ENCODE peak calls at places on chromosomes 12 and 14, in nine cellular contexts. N, D, Z, E, A, M, P, B and T are unnamed samples.

GRCh38 chr12:44295958-44296623 is 460.2 kb downstream of the TMEM117 start:
- DNase-seq in N (no peak), D (no peak), Z (no peak), E (no peak), A (no peak), M (no peak), P (no peak), B (no peak), T (no peak)

GRCh38 chr12:53867216-53868012 is 71.2 kb upstream of the HOXC13 start:
- DNase-seq in N (no peak), D (no peak), Z (no peak), E (no peak), A (no peak), M (no peak), P (no peak), B (no peak), T (peak; percentile 12)

GRCh38 chr12:50241178-50241577 is 42.1 kb downstream of the LIMA1 start:
- DNase-seq in N (no peak), D (no peak), Z (no peak), E (no peak), A (no peak), M (peak; percentile 32), P (no peak), B (no peak), T (peak; percentile 60)

GRCh38 chr14:88364710-88365413 is 20.6 kb upstream of the SPATA7 start:
- DNase-seq in N (no peak), D (no peak), Z (no peak), E (no peak), A (no peak), M (no peak), P (no peak), B (no peak), T (no peak)

GRCh38 chr12:13101854-13102375 is 1.6 kb downstream of the GSG1 start:
- DNase-seq in N (no peak), D (no peak), Z (no peak), E (no peak), A (no peak), M (peak; percentile 53), P (no peak), B (no peak), T (peak; percentile 22)

GRCh38 chr12:118356809-118357326 is 15.8 kb downstream of the TAOK3 start:
- DNase-seq in N (no peak), D (no peak), Z (peak; percentile 32), E (no peak), A (no peak), M (peak; percentile 80), P (no peak), B (peak; percentile 86), T (peak; percentile 94)

GRCh38 chr14:93951798-93952540 is 24.4 kb downstream of the ASB2 start:
- DNase-seq in N (no peak), D (peak; percentile 3), Z (no peak), E (no peak), A (no peak), M (peak; percentile 32), P (no peak), B (no peak), T (no peak)

GRCh38 chr12:51971679-51972423 is 20.4 kb downstream of the ACVR1B start:
- DNase-seq in N (no peak), D (no peak), Z (no peak), E (no peak), A (no peak), M (no peak), P (no peak), B (peak; percentile 53), T (peak; percentile 52)

GRCh38 chr12:58732894-58733293 is 187.4 kb downstream of the LRIG3 start:
- DNase-seq in N (no peak), D (no peak), Z (no peak), E (no peak), A (no peak), M (no peak), P (no peak), B (peak; percentile 54), T (peak; percentile 53)

GRCh38 chr14:83529531-83529930 is 1995.9 kb upstream of the SEL1L start:
- DNase-seq in N (no peak), D (no peak), Z (no peak), E (no peak), A (no peak), M (no peak), P (no peak), B (no peak), T (no peak)

GRCh38 chr12:77013091-77013490 is 52.3 kb downstream of the E2F7 start:
- DNase-seq in N (no peak), D (no peak), Z (no peak), E (no peak), A (no peak), M (no peak), P (no peak), B (no peak), T (no peak)

GRCh38 chr12:95601091-95601490 is 49.8 kb upstream of the USP44 start:
- DNase-seq in N (no peak), D (no peak), Z (no peak), E (no peak), A (no peak), M (no peak), P (no peak), B (no peak), T (no peak)

GRCh38 chr12:112239020-112239419 is 113.7 kb downstream of the TRAFD1 start:
- DNase-seq in N (no peak), D (no peak), Z (no peak), E (no peak), A (no peak), M (no peak), P (no peak), B (no peak), T (peak; percentile 8)

GRCh38 chr14:97179573-97179972 is 382.4 kb downstream of the VRK1 start:
- DNase-seq in N (no peak), D (no peak), Z (no peak), E (no peak), A (no peak), M (no peak), P (no peak), B (no peak), T (no peak)

GRCh38 chr14:97180304-97181200 is 383.4 kb downstream of the VRK1 start:
- DNase-seq in N (no peak), D (no peak), Z (no peak), E (no peak), A (no peak), M (peak; percentile 65), P (no peak), B (peak; percentile 4), T (no peak)

GRCh38 chr14:97187916-97188315 is 390.7 kb downstream of the VRK1 start:
- DNase-seq in N (no peak), D (no peak), Z (no peak), E (no peak), A (no peak), M (no peak), P (no peak), B (no peak), T (no peak)

GRCh38 chr14:97185186-97185585 is 388.0 kb downstream of the VRK1 start:
- DNase-seq in N (no peak), D (no peak), Z (peak; percentile 17), E (no peak), A (peak; percentile 34), M (peak; percentile 5), P (no peak), B (no peak), T (no peak)
- TF ChIP-seq CTCF in N (peak; percentile 62), D (peak; percentile 27), Z (peak; percentile 27), E (peak; percentile 37), A (no peak), M (peak; percentile 32), P (no peak), B (no peak), T (no peak)

GRCh38 chr14:56874375-56874774 is 64.1 kb upstream of the OTX2 start:
- DNase-seq in N (no peak), D (no peak), Z (peak; percentile 31), E (no peak), A (peak; percentile 48), M (no peak), P (no peak), B (no peak), T (no peak)
- TF ChIP-seq CTCF in N (peak; percentile 56), D (peak; percentile 28), Z (peak; percentile 48), E (peak; percentile 45), A (no peak), M (no peak), P (no peak), B (no peak), T (no peak)

GRCh38 chr12:80636832-80637231 is 70.6 kb upstream of the MYF6 start:
- DNase-seq in N (no peak), D (no peak), Z (no peak), E (no peak), A (no peak), M (peak; percentile 16), P (no peak), B (no peak), T (peak; percentile 36)

GRCh38 chr12:80634903-80635302 is 72.5 kb upstream of the MYF6 start:
- DNase-seq in N (no peak), D (no peak), Z (no peak), E (no peak), A (no peak), M (no peak), P (no peak), B (no peak), T (no peak)

GRCh38 chr12:80627773-80628172 is 79.7 kb upstream of the MYF6 start:
- DNase-seq in N (no peak), D (no peak), Z (no peak), E (no peak), A (no peak), M (peak; percentile 92), P (no peak), B (peak; percentile 88), T (peak; percentile 79)

GRCh38 chr12:80632835-80633234 is 74.6 kb upstream of the MYF6 start:
- DNase-seq in N (no peak), D (no peak), Z (no peak), E (no peak), A (peak; percentile 36), M (peak; percentile 9), P (no peak), B (no peak), T (no peak)
- TF ChIP-seq CTCF in N (peak; percentile 29), D (peak; percentile 6), Z (peak; percentile 48), E (peak; percentile 37), A (peak; percentile 38), M (peak; percentile 23), P (no peak), B (peak; percentile 23), T (peak; percentile 37)

GRCh38 chr12:10607885-10608458 is 5.4 kb downstream of the MAGOHB start:
- DNase-seq in N (no peak), D (no peak), Z (no peak), E (no peak), A (no peak), M (peak; percentile 29), P (no peak), B (peak; percentile 35), T (peak; percentile 48)
- TF ChIP-seq CTCF in N (peak; percentile 42), D (no peak), Z (no peak), E (peak; percentile 38), A (peak; percentile 31), M (peak; percentile 46), P (no peak), B (peak; percentile 39), T (peak; percentile 66)

DNA sequence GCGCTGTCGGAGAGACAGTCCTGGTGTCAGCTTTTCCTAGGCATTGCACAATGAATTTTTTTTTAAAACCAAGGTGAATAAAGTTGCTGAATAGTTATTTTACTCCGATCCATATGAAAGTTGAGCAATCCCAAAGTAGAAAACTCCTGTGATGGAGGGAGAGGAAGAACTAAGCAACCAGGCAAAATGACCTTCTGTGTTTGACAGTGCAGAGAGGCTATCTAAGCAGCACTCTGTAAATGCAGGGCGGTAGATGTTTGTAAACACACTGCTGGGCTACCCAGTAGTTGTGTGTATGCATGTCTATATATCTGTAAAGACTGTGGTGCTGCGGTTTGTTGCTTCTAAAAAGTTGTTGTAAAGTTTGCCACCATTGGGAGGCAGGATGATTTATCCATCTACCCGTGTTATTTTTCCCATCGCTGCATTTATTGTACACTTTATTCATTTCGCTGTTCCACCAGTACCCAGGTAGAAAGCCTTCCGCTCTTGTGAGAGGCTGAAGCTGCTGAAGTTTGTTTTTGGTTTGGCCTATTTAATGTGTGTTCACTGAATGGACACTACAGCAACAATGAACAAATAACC is 1.3 kb downstream of the ETV6 start:
- DNase-seq in N (no peak), D (no peak), Z (peak; percentile 35), E (peak; percentile 40), A (peak; percentile 15), M (peak; percentile 55), P (no peak), B (peak; percentile 45), T (peak; percentile 60)
- TF ChIP-seq CTCF in N (no peak), D (no peak), Z (no peak), E (no peak), A (no peak), M (no peak), P (no peak), B (peak; percentile 14), T (peak; percentile 29)